ENCODE peak calls at places on chromosomes 11 and 22, in four cellular contexts. One of them, this sample, is unnamed.

GRCh38 chr11:113806403-113806802 is 26.8 kb downstream of the CLDN25 start:
- DNase-seq in HCT116: peak
- DNase-seq in GM12878: no peak
- DNase-seq in T47D: peak
- DNase-seq in this sample: peak

GRCh38 chr22:45335021-45335818 is 25.5 kb downstream of the FAM118A start:
- DNase-seq in HCT116: no peak
- DNase-seq in GM12878: no peak
- DNase-seq in T47D: no peak
- DNase-seq in this sample: no peak

GRCh38 chr22:50714150-50714549 is 23.9 kb upstream of the ACR start:
- DNase-seq in HCT116: no peak
- DNase-seq in GM12878: no peak
- DNase-seq in T47D: no peak
- DNase-seq in this sample: no peak

GRCh38 chr22:19396934-19397728 is 34.4 kb downstream of the HIRA start:
- DNase-seq in HCT116: no peak
- DNase-seq in GM12878: no peak
- DNase-seq in T47D: no peak
- DNase-seq in this sample: no peak

GRCh38 chr22:32904044-32904443 is 102.5 kb downstream of the TIMP3 start:
- DNase-seq in HCT116: peak
- DNase-seq in GM12878: no peak
- DNase-seq in T47D: peak
- DNase-seq in this sample: peak

GRCh38 chr11:113464416-113464815 is 10.8 kb downstream of the DRD2 start:
- DNase-seq in HCT116: no peak
- DNase-seq in GM12878: no peak
- DNase-seq in T47D: no peak
- DNase-seq in this sample: no peak

GRCh38 chr11:12180257-12181205 is 70.1 kb downstream of the MICAL2 start:
- DNase-seq in HCT116: no peak
- DNase-seq in GM12878: no peak
- DNase-seq in T47D: no peak
- DNase-seq in this sample: no peak

GRCh38 chr11:104668797-104669463 is 229.3 kb downstream of the CASP12 start:
- DNase-seq in HCT116: peak
- DNase-seq in GM12878: no peak
- DNase-seq in T47D: peak
- DNase-seq in this sample: peak

GRCh38 chr22:37303821-37304274 is 21.5 kb downstream of the CYTH4 start:
- DNase-seq in HCT116: peak
- DNase-seq in GM12878: no peak
- DNase-seq in T47D: no peak
- DNase-seq in this sample: peak

GRCh38 chr11:63673579-63673978 is 2.4 kb upstream of the ATL3 start:
- DNase-seq in HCT116: no peak
- DNase-seq in GM12878: no peak
- DNase-seq in T47D: no peak
- DNase-seq in this sample: no peak

GRCh38 chr11:7080900-7081299 is 7.9 kb upstream of the RBMXL2 start:
- DNase-seq in HCT116: no peak
- DNase-seq in GM12878: no peak
- DNase-seq in T47D: no peak
- DNase-seq in this sample: no peak

GRCh38 chr22:45680932-45681700 is 9.5 kb downstream of the ATXN10 start:
- DNase-seq in HCT116: no peak
- DNase-seq in GM12878: no peak
- DNase-seq in T47D: peak
- DNase-seq in this sample: no peak

GRCh38 chr11:125404136-125404810 is 91.8 kb downstream of the FEZ1 start:
- DNase-seq in HCT116: no peak
- DNase-seq in GM12878: no peak
- DNase-seq in T47D: no peak
- DNase-seq in this sample: no peak

GRCh38 chr11:118003021-118003423 is 16.8 kb downstream of the IL10RA start:
- DNase-seq in HCT116: no peak
- DNase-seq in GM12878: no peak
- DNase-seq in T47D: no peak
- DNase-seq in this sample: no peak

GRCh38 chr11:44235765-44236201 is 74.2 kb downstream of the ALX4 start:
- DNase-seq in HCT116: no peak
- DNase-seq in GM12878: no peak
- DNase-seq in T47D: no peak
- DNase-seq in this sample: no peak

GRCh38 chr22:30572840-30573593 is 1.4 kb downstream of the GAL3ST1 start:
- DNase-seq in HCT116: no peak
- DNase-seq in GM12878: no peak
- DNase-seq in T47D: no peak
- DNase-seq in this sample: peak

GRCh38 chr11:41146326-41146725 is 313.1 kb downstream of the LRRC4C start:
- DNase-seq in HCT116: no peak
- DNase-seq in GM12878: no peak
- DNase-seq in T47D: no peak
- DNase-seq in this sample: no peak

GRCh38 chr11:122804161-122804560 is 34.1 kb upstream of the CRTAM start:
- DNase-seq in HCT116: no peak
- DNase-seq in GM12878: no peak
- DNase-seq in T47D: no peak
- DNase-seq in this sample: no peak

GRCh38 chr11:134021326-134021725 is 47.5 kb upstream of the JAM3 start:
- DNase-seq in HCT116: no peak
- DNase-seq in GM12878: no peak
- DNase-seq in T47D: no peak
- DNase-seq in this sample: no peak

GRCh38 chr11:6693342-6694228 is 10.4 kb upstream of the MRPL17 start:
- DNase-seq in HCT116: peak
- DNase-seq in GM12878: no peak
- DNase-seq in T47D: no peak
- DNase-seq in this sample: no peak

GRCh38 chr11:37264783-37265182 is 666.7 kb upstream of the RAG2 start:
- DNase-seq in HCT116: no peak
- DNase-seq in GM12878: no peak
- DNase-seq in T47D: no peak
- DNase-seq in this sample: no peak

GRCh38 chr11:72013765-72014711 is 15.3 kb downstream of the IL18BP start:
- DNase-seq in HCT116: no peak
- DNase-seq in GM12878: no peak
- DNase-seq in T47D: no peak
- DNase-seq in this sample: no peak

GRCh38 chr11:36427079-36427478 is 83.0 kb downstream of the TRAF6 start:
- DNase-seq in HCT116: no peak
- DNase-seq in GM12878: no peak
- DNase-seq in T47D: no peak
- DNase-seq in this sample: no peak

DNA sequence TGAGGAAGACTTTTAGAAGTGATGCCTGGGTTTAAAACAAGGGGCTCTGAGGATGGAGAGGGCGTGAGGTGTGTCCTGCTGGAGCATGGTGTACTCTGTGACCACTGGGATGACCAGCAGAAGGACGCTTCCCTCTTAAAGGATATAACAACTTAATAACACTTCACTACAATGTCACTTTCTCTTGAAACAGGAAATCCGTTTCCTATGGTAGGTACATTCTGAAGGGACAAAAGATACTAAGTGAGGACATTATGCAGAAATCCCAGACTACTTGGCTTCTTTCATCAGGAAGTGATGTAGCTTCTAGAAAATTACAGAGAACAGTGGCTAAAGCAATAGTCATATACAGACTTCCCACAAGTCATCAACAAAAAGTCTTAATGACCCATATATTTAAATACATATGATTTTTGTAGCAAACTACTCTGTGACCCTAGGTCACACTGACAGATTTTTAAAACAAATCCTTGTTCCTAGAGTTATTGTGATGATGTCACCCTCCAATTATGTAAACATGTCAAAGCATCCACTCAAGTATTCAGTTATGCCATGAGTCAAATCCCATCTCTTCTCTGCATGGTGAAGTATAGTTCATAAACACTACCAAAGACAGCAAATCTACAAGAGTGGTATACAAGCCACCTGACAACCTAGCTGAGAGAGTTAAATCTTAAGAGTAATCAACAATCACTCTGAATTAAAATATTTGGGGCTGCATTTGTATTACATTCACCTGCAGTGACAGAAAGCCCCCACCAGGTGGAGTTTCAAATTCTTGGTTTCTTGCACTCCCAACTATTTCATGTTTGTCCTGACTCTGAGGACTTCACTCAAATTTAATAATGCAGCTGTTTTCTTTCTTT is 32.8 kb downstream of the PITPNB start:
- DNase-seq in HCT116: peak
- DNase-seq in GM12878: no peak
- DNase-seq in T47D: peak
- DNase-seq in this sample: peak
- TF ChIP-seq JUND in HCT116: no peak
- TF ChIP-seq JUND in GM12878: no peak
- TF ChIP-seq JUND in T47D: peak
- TF ChIP-seq JUND in this sample: no peak

GRCh38 chr11:111502611-111503010 is 9.6 kb downstream of the BTG4 start:
- DNase-seq in HCT116: no peak
- DNase-seq in GM12878: no peak
- DNase-seq in T47D: no peak
- DNase-seq in this sample: no peak

GRCh38 chr11:111499483-111499882 is 12.7 kb downstream of the BTG4 start:
- DNase-seq in HCT116: no peak
- DNase-seq in GM12878: no peak
- DNase-seq in T47D: no peak
- DNase-seq in this sample: no peak

GRCh38 chr11:111500481-111500880 is 11.7 kb downstream of the BTG4 start:
- DNase-seq in HCT116: no peak
- DNase-seq in GM12878: no peak
- DNase-seq in T47D: no peak
- DNase-seq in this sample: no peak
- TF ChIP-seq JUND in HCT116: no peak
- TF ChIP-seq JUND in GM12878: no peak
- TF ChIP-seq JUND in T47D: no peak
- TF ChIP-seq JUND in this sample: no peak

GRCh38 chr22:46827072-46827780 is 64.8 kb downstream of the TBC1D22A start:
- DNase-seq in HCT116: no peak
- DNase-seq in GM12878: no peak
- DNase-seq in T47D: no peak
- DNase-seq in this sample: peak
- TF ChIP-seq JUND in HCT116: no peak
- TF ChIP-seq JUND in GM12878: no peak
- TF ChIP-seq JUND in T47D: no peak
- TF ChIP-seq JUND in this sample: no peak

GRCh38 chr11:67406969-67407699 is 3.3 kb downstream of the TBC1D10C start:
- DNase-seq in HCT116: no peak
- DNase-seq in GM12878: no peak
- DNase-seq in T47D: no peak
- DNase-seq in this sample: no peak
- TF ChIP-seq JUND in HCT116: no peak
- TF ChIP-seq JUND in GM12878: no peak
- TF ChIP-seq JUND in T47D: no peak
- TF ChIP-seq JUND in this sample: no peak

DNA sequence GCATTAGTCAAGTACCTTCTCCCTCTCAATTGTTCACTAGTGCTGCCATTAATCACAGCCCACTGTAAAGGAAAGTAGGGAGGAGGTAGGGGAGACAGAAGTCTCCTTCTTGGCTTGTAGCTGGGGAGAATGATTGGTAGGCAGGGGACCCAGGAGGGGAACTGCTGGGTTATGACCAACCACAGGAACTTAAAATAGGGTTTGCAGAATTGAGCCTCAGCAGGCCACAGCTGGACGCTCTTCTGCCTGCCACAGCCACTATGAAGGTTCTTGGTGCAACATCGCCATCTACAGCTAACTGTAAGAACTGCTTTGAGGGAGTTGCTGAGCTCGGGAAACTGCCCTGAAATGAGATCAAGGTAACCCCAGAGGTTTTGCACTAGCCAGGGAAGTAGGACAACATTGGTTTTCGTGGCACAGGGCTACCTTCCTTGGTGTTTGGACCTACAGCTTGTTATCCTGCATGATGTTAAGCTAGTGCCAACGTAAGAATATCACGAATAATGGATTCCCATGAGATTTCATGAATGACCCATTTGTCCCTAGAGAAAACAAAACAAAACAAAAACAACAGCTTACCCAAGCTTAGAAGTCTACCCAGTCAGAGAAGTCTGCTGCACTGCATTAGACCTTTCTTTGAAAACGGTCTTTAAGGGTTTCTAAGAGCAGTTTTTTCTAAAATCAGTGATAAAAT is 787.1 kb upstream of the API5 start:
- DNase-seq in HCT116: no peak
- DNase-seq in GM12878: peak
- DNase-seq in T47D: peak
- DNase-seq in this sample: peak
- TF ChIP-seq JUND in HCT116: no peak
- TF ChIP-seq JUND in GM12878: no peak
- TF ChIP-seq JUND in T47D: no peak
- TF ChIP-seq JUND in this sample: no peak

DNA sequence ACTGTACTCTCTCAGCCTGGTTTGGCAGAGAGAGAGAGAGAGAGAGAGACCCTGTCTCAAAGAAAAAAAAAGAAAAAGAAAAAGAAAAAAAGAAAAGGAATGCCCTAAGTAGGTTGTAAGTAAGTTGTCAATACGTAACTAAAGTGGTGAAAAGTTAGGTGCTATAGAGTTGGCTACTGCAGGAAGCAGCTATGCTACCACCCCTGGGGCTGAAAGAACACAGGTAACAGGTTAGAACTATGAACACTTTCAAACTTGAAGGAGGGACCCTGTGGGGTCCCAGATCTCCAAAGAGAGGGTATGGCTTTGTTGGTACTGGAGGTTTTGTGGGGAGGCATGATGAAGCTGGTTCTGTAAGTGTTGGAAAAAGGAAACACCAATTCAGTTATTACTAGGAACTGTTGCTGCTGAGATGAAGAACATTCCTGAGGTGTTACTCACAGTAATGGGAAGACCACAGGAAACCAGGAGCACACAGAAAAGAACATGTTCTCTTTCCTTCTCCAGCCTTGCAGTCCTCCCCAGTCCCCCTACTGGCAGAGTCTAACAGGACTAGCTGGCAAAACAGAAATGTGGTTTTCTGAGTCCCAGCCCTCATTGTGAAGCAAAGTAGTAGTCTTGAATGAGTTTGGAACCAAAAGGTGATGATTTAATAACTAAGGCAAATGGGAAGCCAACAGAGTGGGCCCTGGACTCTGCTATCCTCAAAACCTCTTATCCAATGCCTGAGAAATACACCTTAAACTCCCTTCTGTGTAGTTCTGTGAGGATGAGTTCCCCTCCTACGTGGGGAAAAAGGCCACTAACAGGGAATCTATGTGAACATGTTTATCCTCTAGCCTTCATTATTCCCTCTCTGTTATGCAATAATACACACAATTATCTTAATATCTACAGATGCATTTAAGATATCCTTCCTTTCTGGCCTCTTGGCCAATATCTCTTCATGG is 427.0 kb upstream of the DDI1 start:
- DNase-seq in HCT116: peak
- DNase-seq in GM12878: no peak
- DNase-seq in T47D: peak
- DNase-seq in this sample: no peak
- TF ChIP-seq JUND in HCT116: peak
- TF ChIP-seq JUND in GM12878: no peak
- TF ChIP-seq JUND in T47D: no peak
- TF ChIP-seq JUND in this sample: no peak

This sample was measured in HepG2.